ENCODE peak calls at places on chromosomes 16 and 17, in six cellular contexts. K is right atrium auricular region; L is mammary epithelial cell; E is thoracic aorta; Y is neuronal stem cell; Q is naive thymus-derived CD4-positive, alpha-beta T cell. V is an unnamed sample. For H3K9me3, the result is how much of the 10 kb centered on the place peaks cover.

GRCh38 chr17:17692353-17693252 is 11.3 kb downstream of the RAI1 start:
- DNase-seq in L (no peak), K (no peak), E (no peak), Q (no peak), Y (no peak), V (no peak)

GRCh38 chr17:13562271-13562800 is 39.4 kb downstream of the HS3ST3A1 start:
- DNase-seq in K (peak), Q (no peak), Y (no peak), E (no peak), L (peak), V (no peak)

GRCh38 chr16:73107371-73107770 is 59.4 kb upstream of the ZFHX3 start:
- DNase-seq in L (no peak), Y (no peak), E (no peak), K (no peak), Q (no peak), V (no peak)

GRCh38 chr17:42325026-42325425 is 36.7 kb downstream of the STAT5A start:
- DNase-seq in K (no peak), Q (no peak), E (peak), L (peak), Y (no peak), V (no peak)

GRCh38 chr17:65389426-65389825 is 172.0 kb downstream of the AXIN2 start:
- DNase-seq in L (no peak), Y (no peak), E (no peak), K (no peak), Q (no peak), V (no peak)

GRCh38 chr17:41863074-41863843 is 2.0 kb downstream of the KLHL11 start:
- DNase-seq in L (no peak), E (no peak), Y (no peak), Q (peak), K (no peak), V (peak)

GRCh38 chr17:17569691-17570090 is 21.8 kb downstream of the PEMT start:
- DNase-seq in E (no peak), L (no peak), Q (no peak), K (no peak), Y (no peak), V (no peak)

GRCh38 chr17:77593081-77593480 is 365.4 kb upstream of the TNRC6C start:
- DNase-seq in E (no peak), K (no peak), Y (no peak), Q (no peak), L (no peak), V (no peak)

GRCh38 chr16:15650698-15651161 is 685 bp downstream of the NDE1 start:
- DNase-seq in E (no peak), Q (peak), K (no peak), Y (peak), L (peak), V (peak)

GRCh38 chr16:23836404-23837291 is 865 bp downstream of the PRKCB start:
- DNase-seq in Y (no peak), Q (peak), E (no peak), K (no peak), L (no peak), V (peak)

GRCh38 chr17:48175692-48176450 is 68.3 kb downstream of the SNX11 start:
- DNase-seq in Y (no peak), Q (no peak), E (no peak), K (no peak), L (peak), V (no peak)

GRCh38 chr17:79179334-79179733 is 104.7 kb downstream of the ENGASE start:
- DNase-seq in E (no peak), K (no peak), Q (no peak), L (no peak), Y (no peak), V (no peak)

DNA sequence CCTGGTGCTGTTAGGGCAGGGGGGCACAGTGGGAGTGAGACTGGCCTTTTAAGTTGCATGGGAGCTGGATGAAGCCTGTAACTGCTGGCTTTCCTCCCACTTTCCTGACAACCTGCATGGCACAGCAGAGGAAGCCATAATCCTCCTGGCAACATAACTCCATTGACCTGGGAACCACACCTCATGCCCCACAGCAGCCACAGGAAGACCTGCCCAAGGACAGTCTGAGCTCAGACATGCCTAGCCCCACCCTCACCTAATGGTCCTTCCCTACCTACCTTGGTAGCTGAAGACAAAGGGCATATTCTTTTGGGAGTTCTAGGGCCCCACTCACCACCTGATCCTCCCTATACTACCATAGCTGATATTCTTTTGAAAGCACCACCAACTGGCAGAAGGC is 482.2 kb upstream of the TOM1L1 start:
- DNase-seq in Q (no peak), K (no peak), Y (no peak), L (peak), E (no peak), V (no peak)
- H3K9me3 ChIP-seq in Q (under half), K (under half), Y (under half), L (under half), E (under half), V (under half)

GRCh38 chr16:86491643-86492030 is 18.7 kb upstream of the FOXF1 start:
- DNase-seq in L (no peak), Y (no peak), Q (no peak), E (no peak), K (no peak), V (no peak)
- H3K27ac ChIP-seq in L (no peak), Y (no peak), Q (no peak), E (no peak), K (no peak), V (no peak)

DNA sequence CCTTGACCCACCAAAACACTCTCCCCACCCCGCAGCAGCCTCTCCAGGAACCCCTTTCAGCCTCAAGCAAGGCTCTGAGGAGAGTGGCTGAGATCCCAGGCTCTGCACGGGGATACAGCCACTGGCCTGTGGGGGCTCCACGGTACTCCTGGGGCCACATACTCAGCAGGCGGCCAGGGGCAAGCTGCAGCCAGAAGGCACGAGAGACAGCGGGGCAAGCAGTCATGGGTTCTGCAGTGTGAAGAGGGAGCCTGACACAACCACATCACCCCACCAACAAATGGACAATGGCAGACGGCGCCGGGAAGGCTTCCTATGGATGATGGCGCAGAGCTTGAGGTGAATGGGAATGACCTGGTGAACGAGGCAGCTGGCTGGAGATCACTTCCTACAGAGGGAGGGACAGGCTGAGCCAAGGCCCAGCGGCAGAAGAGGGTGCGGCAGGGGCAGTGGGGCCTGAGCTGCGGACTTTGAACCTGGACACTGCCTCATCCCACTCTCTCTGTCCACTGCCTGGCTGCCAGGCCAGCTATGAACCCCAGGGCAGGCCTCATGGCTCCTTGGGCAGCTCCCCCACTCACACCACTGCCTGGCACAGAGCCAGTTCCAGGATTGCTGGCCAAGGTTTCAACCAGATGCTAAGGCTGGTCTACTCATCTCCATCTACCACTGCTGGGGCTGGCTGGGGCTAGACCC is 10.8 kb upstream of the BCAR1 start:
- DNase-seq in Q (no peak), E (no peak), K (no peak), L (no peak), Y (no peak), V (no peak)
- H3K4me3 ChIP-seq in Q (no peak), E (peak), K (no peak), L (no peak), Y (no peak), V (no peak)

DNA sequence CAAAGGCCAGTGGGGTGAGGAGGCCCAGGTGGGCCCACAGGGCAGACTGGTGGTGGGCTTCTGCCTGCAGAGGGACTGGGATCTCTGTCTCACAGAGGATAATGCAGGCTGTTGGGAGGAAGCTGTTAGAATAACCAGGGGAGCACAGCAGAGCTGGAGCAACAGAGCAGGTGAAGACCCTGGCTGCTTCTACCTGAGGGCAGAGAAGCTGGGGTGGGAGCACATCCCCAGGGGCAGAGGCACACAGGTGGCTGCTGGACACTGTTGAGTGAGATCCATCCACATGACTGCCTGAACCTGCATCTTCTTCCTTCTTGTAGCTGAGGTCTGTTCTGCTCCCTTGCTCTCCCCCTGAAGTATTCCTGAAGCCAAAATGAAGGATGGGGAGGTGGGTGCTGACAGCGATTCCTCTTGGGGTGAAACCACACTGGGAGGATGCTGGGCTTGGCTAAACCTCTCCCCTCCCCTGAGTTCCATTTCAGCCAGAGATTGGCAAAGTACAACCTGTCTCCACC is 1725.0 kb downstream of the TP53TG3F start:
- DNase-seq in K (no peak), L (no peak), E (no peak), Y (no peak), Q (no peak), V (no peak)
- H3K9me3 ChIP-seq in K (under half), L (under half), E (under half), Y (under half), Q (under half), V (under half)

V was measured in CD4-positive, CD25-positive, alpha-beta regulatory T cell.